ENCODE peak calls at places on chromosome 9, in nine cellular contexts. R is HCT116, L is Panc1, W is A549, G is GM23338, Q is SK-N-SH, I is GM12878, C is HepG2, V is K562. E is an unnamed sample.

GRCh38 chr9:13769006-13769405 is 489.5 kb upstream of the MPDZ start:
- DNase-seq in R (no peak), L (no peak), W (no peak), G (no peak), Q (no peak), I (no peak), C (no peak), V (no peak), E (no peak)

GRCh38 chr9:16410601-16411285 is 459.7 kb downstream of the BNC2 start:
- DNase-seq in R (no peak), L (no peak), W (peak), G (no peak), Q (no peak), I (no peak), C (no peak), V (no peak), E (no peak)

GRCh38 chr9:6090272-6090671 is 74.8 kb upstream of the RANBP6 start:
- DNase-seq in R (no peak), L (no peak), W (no peak), G (no peak), Q (no peak), I (no peak), C (no peak), V (no peak), E (no peak)

GRCh38 chr9:110605586-110605985 is 26.0 kb upstream of the SVEP1 start:
- DNase-seq in R (no peak), L (no peak), W (no peak), G (no peak), Q (no peak), I (no peak), C (no peak), V (no peak), E (no peak)

GRCh38 chr9:95089257-95089873 is 228.1 kb downstream of the FANCC start:
- DNase-seq in R (no peak), L (no peak), W (peak), G (no peak), Q (no peak), I (no peak), C (no peak), V (no peak), E (no peak)

GRCh38 chr9:126000256-126000655 is 253.1 kb downstream of the PBX3 start:
- DNase-seq in R (no peak), L (no peak), W (no peak), G (no peak), Q (peak), I (no peak), C (no peak), V (no peak), E (no peak)

GRCh38 chr9:135500525-135501260 is at the start of gene MRPS2:
- DNase-seq in R (peak), L (no peak), W (peak), G (peak), Q (peak), I (peak), C (peak), V (peak), E (peak)

GRCh38 chr9:89701221-89701798 is 96.5 kb downstream of the GADD45G start:
- DNase-seq in R (no peak), L (no peak), W (no peak), G (no peak), Q (no peak), I (peak), C (no peak), V (no peak), E (no peak)

GRCh38 chr9:12988259-12988658 is 213.4 kb downstream of the LURAP1L start:
- DNase-seq in R (no peak), L (no peak), W (no peak), G (no peak), Q (no peak), I (no peak), C (no peak), V (no peak), E (no peak)

DNA sequence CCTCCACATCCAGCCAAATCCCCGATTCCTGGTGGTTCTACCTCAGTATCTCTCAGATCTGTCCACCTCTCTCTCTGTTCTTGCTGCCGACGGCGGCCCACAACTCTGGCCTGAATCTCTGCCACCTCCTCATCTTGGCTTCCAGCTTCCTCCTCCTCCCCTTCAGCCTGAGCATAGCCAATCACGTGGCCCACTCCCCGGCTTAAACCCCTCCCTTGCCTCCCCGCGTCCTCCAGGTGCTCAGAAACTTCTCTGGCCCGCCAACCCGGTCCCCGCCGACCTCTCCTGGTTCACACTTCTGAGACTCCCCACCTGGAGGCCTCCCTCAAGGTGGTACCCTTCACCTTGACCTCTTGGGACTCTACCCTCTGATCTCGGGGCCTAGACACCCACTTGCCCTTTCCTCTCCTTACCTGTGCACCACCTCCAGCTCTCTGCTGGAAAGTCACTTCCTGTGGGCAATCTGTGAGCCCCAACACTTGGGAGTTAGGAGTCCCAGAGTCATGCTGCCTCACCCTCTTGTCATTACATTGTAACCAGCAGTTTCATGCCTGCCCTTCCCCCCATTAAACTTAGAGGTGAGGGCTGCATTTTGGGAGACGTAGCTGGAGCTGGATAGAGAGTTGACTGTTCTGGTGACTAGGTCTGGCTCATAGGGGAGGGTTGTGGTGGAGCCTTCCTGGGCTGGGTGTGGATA is 4.5 kb upstream of the SET start:
- DNase-seq in R (peak), L (no peak), W (peak), G (peak), Q (no peak), I (peak), C (peak), V (peak), E (peak)
- H3K4me3 ChIP-seq in R (peak), L (peak), W (peak), G (peak), Q (no peak), I (peak), C (peak), V (no peak), E (peak)

DNA sequence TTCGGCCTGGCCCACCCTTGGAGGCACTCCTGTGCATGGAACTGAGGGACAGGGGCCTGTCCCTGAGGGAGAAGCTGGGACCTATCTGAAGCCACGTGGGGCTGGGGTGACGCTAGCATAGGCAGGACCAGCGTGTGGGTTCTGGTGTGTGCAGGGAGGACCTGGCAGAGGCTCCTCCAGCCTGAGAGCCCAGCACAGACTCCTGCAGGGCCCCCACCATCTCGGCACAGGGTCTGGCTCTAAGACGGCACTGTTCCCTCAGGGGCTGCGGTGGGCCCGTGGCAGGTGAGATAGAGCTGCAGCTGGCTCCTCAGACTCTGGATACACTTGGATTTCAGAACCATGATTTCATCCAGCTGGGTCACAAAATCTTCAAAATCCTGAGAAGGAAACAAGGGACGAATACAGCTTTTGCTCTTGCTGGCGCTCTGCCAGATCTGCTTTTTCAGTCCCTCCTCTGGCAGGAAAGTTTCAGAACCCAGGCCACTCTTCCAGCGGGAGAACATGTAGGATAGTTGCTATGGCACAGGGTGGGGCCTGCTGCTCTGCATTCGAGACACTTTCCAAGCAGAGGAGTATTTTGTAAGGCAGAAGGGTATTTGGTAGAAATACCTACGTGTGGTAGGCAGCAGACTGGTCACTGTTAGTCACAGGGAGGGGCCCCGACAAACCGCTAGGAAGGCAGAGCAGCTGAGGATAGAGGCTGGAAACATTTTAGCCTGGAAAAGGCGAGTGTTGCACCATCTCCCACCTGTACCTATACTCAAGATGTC is 74.7 kb downstream of the KIF24 start:
- DNase-seq in R (peak), L (peak), W (peak), G (no peak), Q (no peak), I (no peak), C (no peak), V (no peak), E (no peak)
- TF ChIP-seq REST in R (no peak), L (no peak), W (no peak), G (no peak), Q (no peak), I (no peak), C (no peak), V (no peak), E (no peak)

GRCh38 chr9:2506310-2506709 is 115.3 kb upstream of the VLDLR start:
- DNase-seq in R (no peak), L (no peak), W (no peak), G (no peak), Q (peak), I (no peak), C (no peak), V (no peak), E (no peak)

GRCh38 chr9:2502210-2502609 is 119.4 kb upstream of the VLDLR start:
- DNase-seq in R (no peak), L (no peak), W (no peak), G (no peak), Q (no peak), I (no peak), C (no peak), V (no peak), E (no peak)

GRCh38 chr9:2496934-2497333 is 124.7 kb upstream of the VLDLR start:
- DNase-seq in R (no peak), L (no peak), W (no peak), G (no peak), Q (no peak), I (no peak), C (no peak), V (no peak), E (no peak)

GRCh38 chr9:2497666-2498400 is 123.8 kb upstream of the VLDLR start:
- DNase-seq in R (no peak), L (no peak), W (no peak), G (no peak), Q (no peak), I (no peak), C (no peak), V (no peak), E (no peak)

GRCh38 chr9:2502760-2503159 is 118.8 kb upstream of the VLDLR start:
- DNase-seq in R (no peak), L (no peak), W (no peak), G (no peak), Q (no peak), I (no peak), C (no peak), V (no peak), E (no peak)
- H3K4me3 ChIP-seq in R (no peak), L (no peak), W (no peak), G (no peak), Q (no peak), I (no peak), C (no peak), V (no peak), E (no peak)

GRCh38 chr9:85142461-85143401 is 473.2 kb downstream of the NTRK2 start:
- DNase-seq in R (peak), L (peak), W (peak), G (peak), Q (peak), I (peak), C (peak), V (peak), E (no peak)
- TF ChIP-seq REST in R (no peak), L (no peak), W (no peak), G (no peak), Q (no peak), I (no peak), C (no peak), V (no peak), E (no peak)

DNA sequence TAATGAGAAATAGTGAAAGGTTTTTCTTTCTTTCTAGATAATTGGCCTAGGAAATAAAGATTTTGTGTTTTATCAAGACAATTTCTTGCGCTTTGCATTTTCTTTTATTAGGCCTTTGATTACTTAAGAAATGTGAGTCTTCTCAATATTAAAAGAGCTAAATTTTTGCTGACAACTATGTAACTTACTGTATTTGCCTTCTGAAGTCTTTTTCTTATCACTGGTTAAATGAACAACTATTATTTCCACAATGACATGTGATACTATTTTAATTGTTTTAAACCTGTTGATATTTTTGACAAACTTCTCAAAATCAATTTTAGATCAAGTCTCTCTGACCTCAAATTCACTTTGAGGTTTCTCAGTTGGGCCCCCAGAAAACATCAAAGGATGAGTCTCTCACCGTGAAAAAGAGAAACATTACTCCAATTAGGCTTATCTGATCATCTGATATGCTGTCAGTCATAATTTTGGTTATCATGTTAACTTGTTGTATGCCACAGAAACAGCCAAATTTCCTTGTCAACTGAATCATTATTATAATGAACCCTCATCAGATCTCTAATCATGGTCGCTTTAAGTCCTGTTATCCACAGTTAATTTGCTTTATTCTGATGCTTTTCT is 48.8 kb downstream of the RAPGEF1 start:
- DNase-seq in R (no peak), L (no peak), W (no peak), G (no peak), Q (no peak), I (no peak), C (no peak), V (no peak), E (no peak)
- H3K4me3 ChIP-seq in R (no peak), L (no peak), W (no peak), G (no peak), Q (no peak), I (no peak), C (no peak), V (no peak), E (no peak)

GRCh38 chr9:79809477-79809876 is 237.7 kb downstream of the TLE4 start:
- DNase-seq in R (no peak), L (no peak), W (no peak), G (no peak), Q (no peak), I (no peak), C (peak), V (no peak), E (no peak)
- TF ChIP-seq REST in R (no peak), L (no peak), W (no peak), G (no peak), Q (no peak), I (no peak), C (no peak), V (no peak), E (no peak)

GRCh38 chr9:37026936-37027581 is 7.0 kb downstream of the PAX5 start:
- DNase-seq in R (no peak), L (no peak), W (no peak), G (peak), Q (no peak), I (no peak), C (no peak), V (no peak), E (no peak)
- H3K4me3 ChIP-seq in R (no peak), L (peak), W (peak), G (peak), Q (peak), I (peak), C (no peak), V (no peak), E (peak)